ENCODE peak calls at places on chromosomes 3 and 15, in four cellular contexts. E is heart right ventricle, Q is endothelial cell, K is A549. G is an unnamed sample.
A peak's percentile ranks its signal among the peaks of the same experiment; 100 is the strongest.

GRCh38 chr3:105867690-105868449 is 942 bp downstream of the CBLB start:
- DNase-seq in K (no peak), E (no peak), Q (no peak), G (no peak)

GRCh38 chr3:114417682-114418081 is 123.9 kb downstream of the TIGIT start:
- DNase-seq in E (no peak), Q (no peak), K (no peak), G (no peak)

GRCh38 chr3:37935756-37936666 is 54.6 kb upstream of the VILL start:
- DNase-seq in E (no peak), K (no peak), Q (no peak), G (no peak)

GRCh38 chr3:117255736-117256135 is 546.2 kb downstream of the TUSC7 start:
- DNase-seq in Q (no peak), K (no peak), E (no peak), G (no peak)

GRCh38 chr3:161415506-161416231 is 44.4 kb upstream of the SPTSSB start:
- DNase-seq in Q (no peak), E (peak; percentile 52), K (no peak), G (no peak)

GRCh38 chr3:30399394-30400181 is 206.8 kb upstream of the TGFBR2 start:
- DNase-seq in E (no peak), Q (no peak), K (no peak), G (no peak)

GRCh38 chr3:62923092-62923491 is 47.9 kb upstream of the CADPS start:
- DNase-seq in K (no peak), Q (no peak), E (no peak), G (no peak)

GRCh38 chr3:74527566-74527965 is 86.9 kb downstream of the CNTN3 start:
- DNase-seq in K (no peak), E (no peak), Q (no peak), G (no peak)

GRCh38 chr3:37861540-37862051 is at the start of gene CTDSPL:
- DNase-seq in E (no peak), Q (peak; percentile 28), K (peak; percentile 50), G (no peak)

GRCh38 chr3:16460273-16460672 is 53.2 kb downstream of the RFTN1 start:
- DNase-seq in K (no peak), Q (no peak), E (no peak), G (no peak)

GRCh38 chr3:161671141-161671540 is 174.5 kb downstream of the OTOL1 start:
- DNase-seq in K (no peak), E (no peak), Q (no peak), G (no peak)

GRCh38 chr3:197960694-197961581 is 921 bp downstream of the LMLN start:
- DNase-seq in K (no peak), Q (no peak), E (peak; percentile 32), G (peak; percentile 78)

GRCh38 chr3:164524201-164524600 is 554.1 kb downstream of the SI start:
- DNase-seq in K (no peak), Q (no peak), E (no peak), G (no peak)

GRCh38 chr3:170726976-170727661 is 141.2 kb upstream of the SLC7A14 start:
- DNase-seq in Q (no peak), K (peak; percentile 13), E (no peak), G (no peak)

GRCh38 chr3:18937574-18937973 is 210.7 kb upstream of the KCNH8 start:
- DNase-seq in Q (no peak), E (no peak), K (no peak), G (no peak)

GRCh38 chr3:129908417-129908816 is 14.9 kb upstream of the TMCC1 start:
- DNase-seq in K (no peak), E (no peak), Q (no peak), G (no peak)

GRCh38 chr15:70834999-70835398 is 19.0 kb downstream of the LARP6 start:
- DNase-seq in Q (no peak), E (no peak), K (no peak), G (no peak)

GRCh38 chr3:129003578-129004112 is 2.5 kb downstream of the EFCC1 start:
- DNase-seq in Q (peak; percentile 42), E (no peak), K (no peak), G (peak; percentile 63)

GRCh38 chr15:27855137-27855536 is 244.0 kb downstream of the OCA2 start:
- DNase-seq in K (no peak), Q (no peak), E (no peak), G (no peak)

GRCh38 chr3:30894521-30895289 is at the start of gene GADL1:
- DNase-seq in K (peak; percentile 29), E (peak; percentile 23), Q (peak; percentile 38), G (peak; percentile 33)

GRCh38 chr3:194084284-194084683 is 51.7 kb upstream of the HES1 start:
- DNase-seq in K (no peak), Q (no peak), E (no peak), G (peak; percentile 64)

GRCh38 chr15:34721802-34722795 is 32.7 kb downstream of the GJD2 start:
- DNase-seq in K (peak; percentile 14), Q (peak; percentile 22), E (peak; percentile 70), G (no peak)

GRCh38 chr15:48802867-48803266 is 8.0 kb downstream of the CEP152 start:
- DNase-seq in Q (no peak), E (no peak), K (no peak), G (no peak)

GRCh38 chr3:165439765-165440164 is 243.6 kb upstream of the SLITRK3 start:
- DNase-seq in E (no peak), Q (no peak), K (no peak), G (no peak)

GRCh38 chr3:170023165-170023564 is 14.6 kb upstream of the GPR160 start:
- DNase-seq in Q (no peak), E (no peak), K (no peak), G (no peak)

GRCh38 chr3:4750306-4751056 is 228.8 kb upstream of the BHLHE40 start:
- DNase-seq in E (peak; percentile 60), Q (peak; percentile 32), K (no peak), G (peak; percentile 69)

GRCh38 chr3:167575000-167575399 is 78.7 kb downstream of the WDR49 start:
- DNase-seq in E (no peak), Q (no peak), K (no peak), G (no peak)

GRCh38 chr3:66642484-66642883 is 141.7 kb upstream of the LRIG1 start:
- DNase-seq in E (no peak), K (no peak), Q (no peak), G (no peak)

GRCh38 chr3:114569186-114569585 is 275.4 kb downstream of the TIGIT start:
- DNase-seq in K (no peak), E (no peak), Q (no peak), G (no peak)

GRCh38 chr3:41502461-41502860 is 303.2 kb downstream of the CTNNB1 start:
- DNase-seq in E (no peak), K (no peak), Q (no peak), G (no peak)

GRCh38 chr15:25179673-25180511 is 225.1 kb downstream of the SNRPN start:
- DNase-seq in K (no peak), Q (no peak), E (peak; percentile 2), G (no peak)

GRCh38 chr3:179563298-179563934 is 690 bp downstream of the ACTL6A start:
- DNase-seq in Q (peak; percentile 73), K (peak; percentile 67), E (peak; percentile 56), G (peak; percentile 88)
- TF ChIP-seq CTCF in Q (no peak), K (no peak), E (no peak), G (peak; percentile 48)

DNA sequence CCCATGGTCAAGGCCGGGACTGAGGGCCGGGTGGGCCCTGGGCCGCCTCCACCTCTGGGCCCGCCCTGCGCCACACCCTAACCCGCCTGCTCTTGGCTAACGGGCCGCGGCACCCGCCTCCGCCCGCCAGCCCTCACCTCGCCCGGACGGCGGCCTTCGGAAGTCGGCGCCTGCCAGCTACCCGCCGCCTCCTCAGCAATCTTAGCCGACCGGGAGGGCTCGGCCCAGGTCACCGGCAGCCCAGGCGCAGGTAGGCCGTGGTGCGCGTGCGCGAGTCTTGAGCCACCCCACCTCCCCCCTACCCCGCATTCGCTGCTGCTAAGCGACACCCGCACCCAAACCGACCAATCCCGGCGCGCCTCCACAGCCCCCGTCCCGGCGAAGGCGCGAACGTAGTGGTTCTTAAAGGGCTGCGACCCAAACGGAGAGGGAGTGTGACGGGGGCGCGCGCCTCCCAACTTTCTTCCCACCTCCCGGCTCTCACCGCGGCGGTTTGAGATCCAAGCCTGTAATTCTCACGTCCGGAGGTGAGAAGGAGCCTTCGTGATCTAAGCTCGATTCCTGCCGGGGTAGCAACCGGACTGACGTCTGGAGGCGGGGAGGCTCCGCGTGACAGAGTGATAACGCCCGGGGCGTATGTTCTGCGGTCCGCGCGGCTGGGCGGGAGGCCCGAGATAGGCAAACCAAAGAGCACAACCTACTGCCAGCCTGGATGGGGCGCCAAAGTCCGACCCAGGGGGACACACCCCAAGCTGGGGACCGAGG is at the start of gene SEC22C:
- DNase-seq in E (peak; percentile 95), Q (peak; percentile 96), K (peak; percentile 96), G (peak; percentile 97)
- TF ChIP-seq CTCF in E (no peak), Q (no peak), K (no peak), G (no peak)

DNA sequence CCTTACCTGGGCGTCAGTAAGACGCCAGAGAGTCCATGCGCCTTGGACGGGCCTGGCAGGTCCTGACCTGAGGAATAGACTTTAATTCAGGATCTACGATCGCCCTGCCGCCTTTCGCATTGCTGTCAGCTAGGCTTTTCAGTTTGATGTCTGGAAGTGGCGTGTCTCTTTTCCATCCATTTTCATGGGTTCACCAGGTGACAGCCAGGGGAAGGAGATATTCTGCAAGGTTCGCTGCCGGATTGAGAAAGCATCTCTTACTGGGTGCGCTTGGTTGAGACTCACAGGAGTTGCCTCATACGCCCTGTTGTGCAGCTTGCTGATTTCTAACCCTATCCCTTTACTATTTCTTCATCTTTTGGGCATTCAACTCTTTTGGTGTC is 7.4 kb downstream of the EPHA3 start:
- DNase-seq in K (no peak), Q (no peak), E (no peak), G (no peak)
- TF ChIP-seq CTCF in K (no peak), Q (no peak), E (no peak), G (no peak)

GRCh38 chr15:53658827-53659226 is 100.6 kb downstream of the WDR72 start:
- DNase-seq in E (no peak), K (no peak), Q (no peak), G (no peak)
- TF ChIP-seq CTCF in E (no peak), K (no peak), Q (no peak), G (no peak)

GRCh38 chr3:196528639-196529233 is 13.6 kb upstream of the SMCO1 start:
- DNase-seq in K (peak; percentile 79), Q (peak; percentile 84), E (peak; percentile 32), G (peak; percentile 86)

GRCh38 chr3:196519738-196520122 is 4.6 kb upstream of the SMCO1 start:
- DNase-seq in Q (no peak), E (no peak), K (no peak), G (peak; percentile 41)

GRCh38 chr3:196525141-196525540 is 10.0 kb upstream of the SMCO1 start:
- DNase-seq in E (no peak), Q (no peak), K (no peak), G (no peak)

GRCh38 chr3:196523841-196524240 is 8.7 kb upstream of the SMCO1 start:
- DNase-seq in Q (no peak), E (no peak), K (no peak), G (no peak)

DNA sequence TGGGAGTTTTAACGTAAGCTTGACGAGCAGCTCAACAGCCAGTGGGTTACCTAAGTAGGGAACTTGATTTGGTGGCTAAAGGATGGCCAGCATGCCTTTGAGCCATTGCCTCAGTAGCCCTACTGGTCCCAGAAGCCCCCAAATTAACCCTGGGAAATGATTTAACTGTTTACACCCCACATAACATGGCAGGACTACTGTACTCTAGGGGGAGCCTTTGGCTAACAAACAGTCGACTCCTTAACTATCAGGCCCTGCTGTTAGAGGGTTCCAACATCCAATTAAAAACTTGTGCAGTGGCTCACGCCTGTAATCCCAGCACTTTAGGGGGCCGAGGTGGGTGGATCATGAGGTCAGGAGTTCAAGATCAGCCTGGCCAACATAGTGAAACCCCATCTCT is 9.4 kb upstream of the SMCO1 start:
- DNase-seq in E (no peak), K (no peak), Q (no peak), G (no peak)
- TF ChIP-seq CTCF in E (no peak), K (no peak), Q (no peak), G (no peak)